ENCODE peak calls at places on chromosomes 3 and 15, in seven cellular contexts. U is cardiac muscle cell, F is T-cell, O is A549, N is endodermal cell, X is anterior cingulate cortex, V is cerebellum. R is an unnamed sample.

GRCh38 chr3:140097874-140098273 is 162.9 kb downstream of the CLSTN2 start:
- DNase-seq in U (no peak), F (no peak), O (no peak), N (no peak), X (no peak), V (no peak), R (no peak)

GRCh38 chr3:141769171-141769894 is 6.1 kb downstream of the GRK7 start:
- DNase-seq in U (peak), F (no peak), O (no peak), N (peak), X (no peak), V (no peak), R (no peak)

GRCh38 chr3:14406762-14407161 is 4.4 kb downstream of the SLC6A6 start:
- DNase-seq in U (no peak), F (no peak), O (no peak), N (no peak), X (no peak), V (no peak), R (no peak)

GRCh38 chr3:105867690-105868449 is 942 bp downstream of the CBLB start:
- DNase-seq in U (no peak), F (peak), O (no peak), N (no peak), X (no peak), V (no peak), R (peak)

GRCh38 chr3:141288331-141288990 is 56.8 kb downstream of the PXYLP1 start:
- DNase-seq in U (no peak), F (no peak), O (no peak), N (no peak), X (no peak), V (no peak), R (no peak)

GRCh38 chr3:38487323-38487722 is 8.8 kb upstream of the EXOG start:
- DNase-seq in U (no peak), F (no peak), O (no peak), N (no peak), X (no peak), V (no peak), R (no peak)

GRCh38 chr3:50170689-50171088 is 15.6 kb downstream of the SEMA3F start:
- DNase-seq in U (no peak), F (no peak), O (no peak), N (no peak), X (no peak), V (no peak), R (no peak)

GRCh38 chr3:141326123-141326522 is 42.2 kb upstream of the ZBTB38 start:
- DNase-seq in U (no peak), F (no peak), O (no peak), N (no peak), X (no peak), V (no peak), R (no peak)

GRCh38 chr15:34799825-34800168 is 4.4 kb upstream of the ACTC1 start:
- DNase-seq in U (no peak), F (no peak), O (no peak), N (no peak), X (no peak), V (no peak), R (no peak)

GRCh38 chr15:74336061-74337005 is 31.1 kb downstream of the CYP11A1 start:
- DNase-seq in U (no peak), F (no peak), O (no peak), N (no peak), X (no peak), V (no peak), R (no peak)

GRCh38 chr3:40718681-40719080 is 193.9 kb downstream of the ZNF621 start:
- DNase-seq in U (no peak), F (no peak), O (no peak), N (no peak), X (no peak), V (no peak), R (no peak)

GRCh38 chr3:111851511-111851954 is 7.5 kb upstream of the PHLDB2 start:
- DNase-seq in U (no peak), F (no peak), O (no peak), N (peak), X (no peak), V (no peak), R (no peak)

GRCh38 chr3:22612927-22613326 is 590.2 kb upstream of the UBE2E2 start:
- DNase-seq in U (no peak), F (no peak), O (no peak), N (no peak), X (no peak), V (no peak), R (no peak)

GRCh38 chr3:18730491-18730890 is 305.4 kb upstream of the SATB1 start:
- DNase-seq in U (no peak), F (no peak), O (no peak), N (no peak), X (no peak), V (no peak), R (no peak)

GRCh38 chr3:99868438-99868723 is 50.7 kb downstream of the CMSS1 start:
- DNase-seq in U (peak), F (no peak), O (no peak), N (no peak), X (no peak), V (no peak), R (no peak)

GRCh38 chr3:54433846-54434245 is 311.5 kb downstream of the CACNA2D3 start:
- DNase-seq in U (peak), F (no peak), O (no peak), N (peak), X (no peak), V (no peak), R (no peak)

GRCh38 chr3:60094392-60094947 is 1044.6 kb upstream of the CFAP20DC start:
- DNase-seq in U (no peak), F (no peak), O (no peak), N (no peak), X (no peak), V (no peak), R (no peak)

GRCh38 chr3:186213946-186214345 is 105.1 kb upstream of the ETV5 start:
- DNase-seq in U (no peak), F (no peak), O (no peak), N (no peak), X (no peak), V (no peak), R (no peak)

GRCh38 chr15:87099916-87100315 is 1020.2 kb downstream of the AGBL1 start:
- DNase-seq in U (no peak), F (no peak), O (no peak), N (no peak), X (no peak), V (no peak), R (no peak)

GRCh38 chr3:152745677-152746076 is 89.3 kb upstream of the P2RY1 start:
- DNase-seq in U (no peak), F (no peak), O (no peak), N (peak), X (no peak), V (no peak), R (no peak)

GRCh38 chr15:39896837-39897236 is 23.2 kb downstream of the GPR176 start:
- DNase-seq in U (no peak), F (no peak), O (no peak), N (no peak), X (no peak), V (no peak), R (no peak)

GRCh38 chr3:26236991-26237682 is 385.4 kb upstream of the LRRC3B start:
- DNase-seq in U (no peak), F (no peak), O (no peak), N (no peak), X (no peak), V (no peak), R (no peak)

GRCh38 chr3:32438596-32439344 is 47.1 kb downstream of the CMTM7 start:
- DNase-seq in U (no peak), F (no peak), O (no peak), N (no peak), X (no peak), V (no peak), R (no peak)

GRCh38 chr3:109023656-109024254 is 70.1 kb upstream of the GUCA1C start:
- DNase-seq in U (peak), F (peak), O (peak), N (peak), X (no peak), V (peak), R (peak)

GRCh38 chr3:13103416-13104058 is 30.3 kb upstream of the IQSEC1 start:
- DNase-seq in U (no peak), F (no peak), O (no peak), N (no peak), X (no peak), V (no peak), R (no peak)

GRCh38 chr3:108437439-108437838 is 73.0 kb downstream of the MYH15 start:
- DNase-seq in U (no peak), F (no peak), O (no peak), N (no peak), X (no peak), V (no peak), R (no peak)

GRCh38 chr3:53065841-53066480 is 20.1 kb upstream of the SFMBT1 start:
- DNase-seq in U (no peak), F (no peak), O (no peak), N (no peak), X (no peak), V (no peak), R (no peak)

GRCh38 chr3:185825639-185826481 is 1.0 kb upstream of the IGF2BP2 start:
- DNase-seq in U (peak), F (peak), O (peak), N (peak), X (no peak), V (peak), R (peak)

GRCh38 chr3:172213168-172213567 is 173.8 kb downstream of the FNDC3B start:
- DNase-seq in U (no peak), F (no peak), O (no peak), N (no peak), X (no peak), V (no peak), R (no peak)

GRCh38 chr3:150170843-150171513 is 200.3 kb upstream of the PFN2 start:
- DNase-seq in U (no peak), F (no peak), O (no peak), N (no peak), X (peak), V (no peak), R (no peak)

GRCh38 chr3:153439780-153440179 is 277.8 kb downstream of the RAP2B start:
- DNase-seq in U (no peak), F (no peak), O (no peak), N (no peak), X (no peak), V (no peak), R (no peak)

GRCh38 chr15:76060098-76060989 is 559 bp downstream of the TMEM266 start:
- DNase-seq in U (no peak), F (peak), O (no peak), N (no peak), X (no peak), V (no peak), R (peak)

GRCh38 chr15:95840004-95840403 is 490.5 kb upstream of the NR2F2 start:
- DNase-seq in U (no peak), F (no peak), O (no peak), N (no peak), X (no peak), V (no peak), R (no peak)

GRCh38 chr15:71532994-71533393 is 277.4 kb upstream of the NR2E3 start:
- DNase-seq in U (peak), F (no peak), O (peak), N (peak), X (no peak), V (no peak), R (no peak)

GRCh38 chr3:89947357-89947954 is 840.0 kb downstream of the EPHA3 start:
- DNase-seq in U (peak), F (no peak), O (no peak), N (peak), X (no peak), V (no peak), R (no peak)

GRCh38 chr15:65068436-65068835 is 645 bp upstream of the RASL12 start:
- DNase-seq in U (no peak), F (no peak), O (no peak), N (no peak), X (no peak), V (no peak), R (no peak)

R was measured in G401.